ENCODE peak calls at places on chromosomes 12 and 14, in six cellular contexts. X is Caco-2; S is K562; U is CD8-positive, alpha-beta T cell; D is pancreas; T is fibroblast of pulmonary artery. Z is an unnamed sample.

GRCh38 chr12:29320295-29321090 is 60.5 kb downstream of the ERGIC2 start:
- DNase-seq in T (peak; percentile 81), S (no peak), X (no peak), U (no peak), D (no peak), Z (peak; percentile 78)

GRCh38 chr14:46136456-46136855 is 515.1 kb downstream of the RPL10L start:
- DNase-seq in S (no peak), X (no peak), U (no peak), T (no peak), D (no peak), Z (no peak)

GRCh38 chr12:51321882-51322281 is 2.1 kb downstream of the BIN2 start:
- DNase-seq in D (no peak), T (no peak), S (no peak), X (no peak), U (no peak), Z (no peak)

GRCh38 chr14:65304963-65305362 is 107.6 kb upstream of the FUT8 start:
- DNase-seq in D (no peak), S (no peak), T (no peak), U (no peak), X (no peak), Z (no peak)

GRCh38 chr12:92064420-92064819 is 81.2 kb downstream of the BTG1 start:
- DNase-seq in X (no peak), T (no peak), S (peak; percentile 25), U (no peak), D (no peak), Z (no peak)

GRCh38 chr14:65993103-65993502 is 493.1 kb upstream of the CCDC196 start:
- DNase-seq in S (no peak), U (no peak), T (no peak), X (no peak), D (no peak), Z (no peak)

GRCh38 chr12:101733166-101733565 is 6.1 kb downstream of the SYCP3 start:
- DNase-seq in X (no peak), S (no peak), D (no peak), U (no peak), T (no peak), Z (no peak)

GRCh38 chr12:127280393-127281275 is 986.3 kb upstream of the TMEM132C start:
- DNase-seq in S (peak; percentile 85), X (peak; percentile 68), T (no peak), U (peak; percentile 51), D (peak; percentile 71), Z (no peak)

GRCh38 chr12:5905757-5906156 is 39.3 kb downstream of the ANO2 start:
- DNase-seq in S (no peak), U (no peak), D (no peak), X (no peak), T (no peak), Z (no peak)

GRCh38 chr12:66087365-66087943 is 43.1 kb downstream of the LLPH start:
- DNase-seq in D (peak; percentile 35), X (peak; percentile 78), U (peak; percentile 17), T (peak; percentile 86), S (peak; percentile 61), Z (peak; percentile 49)

GRCh38 chr14:68894123-68894522 is 85.0 kb downstream of the ACTN1 start:
- DNase-seq in D (no peak), X (no peak), T (peak; percentile 85), U (no peak), S (no peak), Z (no peak)

GRCh38 chr12:66903782-66904396 is 225.0 kb upstream of the GRIP1 start:
- DNase-seq in X (no peak), U (no peak), T (no peak), S (no peak), D (no peak), Z (no peak)

GRCh38 chr12:23431006-23431405 is 518.5 kb downstream of the SOX5 start:
- DNase-seq in T (no peak), X (no peak), D (no peak), S (no peak), U (no peak), Z (no peak)

GRCh38 chr14:104795781-104796681 is 483 bp upstream of the AKT1 start:
- DNase-seq in U (peak; percentile 55), T (peak; percentile 27), D (peak; percentile 76), S (peak; percentile 67), X (peak; percentile 67), Z (no peak)

GRCh38 chr12:94650143-94651056 is at the start of gene TMCC3:
- DNase-seq in D (peak; percentile 49), S (no peak), U (no peak), X (peak; percentile 29), T (peak; percentile 40), Z (no peak)

GRCh38 chr12:30599631-30600030 is 96.0 kb downstream of the IPO8 start:
- DNase-seq in X (peak; percentile 61), T (peak; percentile 18), D (no peak), U (no peak), S (no peak), Z (no peak)

GRCh38 chr14:53450871-53451270 is 297.7 kb upstream of the DDHD1 start:
- DNase-seq in T (peak; percentile 10), U (no peak), S (no peak), X (no peak), D (no peak), Z (peak; percentile 29)

GRCh38 chr12:90393654-90394053 is 561.3 kb downstream of the CCER1 start:
- DNase-seq in U (no peak), X (no peak), T (no peak), S (no peak), D (no peak), Z (no peak)

GRCh38 chr12:117155278-117156060 is 34.8 kb downstream of the FBXO21 start:
- DNase-seq in S (peak; percentile 92), X (peak; percentile 94), T (peak; percentile 23), U (peak; percentile 49), D (peak; percentile 82), Z (no peak)

GRCh38 chr14:45177081-45177480 is 41.4 kb downstream of the FANCM start:
- DNase-seq in X (no peak), D (no peak), U (no peak), T (peak; percentile 96), S (no peak), Z (peak; percentile 77)

GRCh38 chr12:123034865-123035264 is 54.4 kb downstream of the ARL6IP4 start:
- DNase-seq in X (no peak), T (peak; percentile 33), D (no peak), S (peak; percentile 26), U (no peak), Z (peak; percentile 42)

DNA sequence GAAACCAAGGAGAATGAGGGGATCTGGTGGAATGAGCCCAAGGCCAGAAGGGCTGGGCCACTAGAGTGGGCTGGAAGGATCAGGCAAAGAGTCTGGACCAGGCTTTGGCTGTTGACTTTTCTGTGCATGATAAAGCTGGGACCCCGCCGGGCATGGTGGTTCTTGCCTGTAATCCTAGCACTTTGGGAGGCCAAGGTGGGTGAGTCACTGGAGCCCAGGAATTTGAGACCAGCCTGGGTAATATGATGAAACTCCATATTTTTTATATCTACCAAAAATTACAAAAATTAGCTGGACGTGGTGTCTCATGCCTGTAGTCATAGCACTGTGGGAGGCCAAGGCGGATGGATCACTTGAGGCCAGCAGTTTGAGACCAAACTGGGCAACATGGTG is 393 bp upstream of the KLHL33 start:
- DNase-seq in U (no peak), X (no peak), T (peak; percentile 53), D (no peak), S (no peak), Z (peak; percentile 59)
- TF ChIP-seq CTCF in U (no peak), X (no peak), T (no peak), D (no peak), S (no peak), Z (no peak)

GRCh38 chr14:22685467-22685866 is 41.3 kb upstream of the OR6J1 start:
- DNase-seq in U (no peak), X (no peak), S (peak; percentile 46), T (no peak), D (no peak), Z (no peak)
- H3K4me3 ChIP-seq in U (no peak overlapping the region), X (no peak overlapping the region), S (peak overlapping the region; percentile 15), T (no peak overlapping the region), D (no peak overlapping the region), Z (no peak overlapping the region)

GRCh38 chr14:89013698-89014569 is 189.5 kb downstream of the TTC8 start:
- DNase-seq in S (no peak), X (no peak), T (no peak), U (no peak), D (no peak), Z (no peak)

GRCh38 chr14:89017417-89017816 is 193.0 kb downstream of the TTC8 start:
- DNase-seq in S (no peak), D (no peak), X (no peak), U (no peak), T (no peak), Z (no peak)

GRCh38 chr14:89013098-89013504 is 188.7 kb downstream of the TTC8 start:
- DNase-seq in D (peak; percentile 71), X (peak; percentile 87), S (peak; percentile 50), T (peak; percentile 42), U (no peak), Z (no peak)

GRCh38 chr14:89014570-89014847 is 190.1 kb downstream of the TTC8 start:
- DNase-seq in U (no peak), D (no peak), S (no peak), T (no peak), X (no peak), Z (no peak)

GRCh38 chr14:89015016-89015415 is 190.6 kb downstream of the TTC8 start:
- DNase-seq in D (no peak), T (peak; percentile 30), U (no peak), X (no peak), S (no peak), Z (no peak)
- TF ChIP-seq CTCF in D (no peak), T (peak; percentile 36), U (no peak), X (no peak), S (no peak), Z (peak; percentile 23)

GRCh38 chr12:14776236-14776959 is 26.9 kb downstream of the WBP11 start:
- DNase-seq in D (no peak), U (no peak), X (no peak), T (peak; percentile 64), S (no peak), Z (no peak)

GRCh38 chr12:14773685-14774073 is 29.6 kb downstream of the WBP11 start:
- DNase-seq in X (no peak), T (peak; percentile 21), D (no peak), S (no peak), U (no peak), Z (no peak)

GRCh38 chr12:14774074-14774943 is 29.0 kb downstream of the WBP11 start:
- DNase-seq in U (peak; percentile 81), D (peak; percentile 93), S (no peak), T (peak; percentile 98), X (peak; percentile 96), Z (peak; percentile 86)

GRCh38 chr12:14775652-14776020 is 27.6 kb downstream of the WBP11 start:
- DNase-seq in T (peak; percentile 75), S (no peak), D (no peak), X (no peak), U (no peak), Z (peak; percentile 25)

DNA sequence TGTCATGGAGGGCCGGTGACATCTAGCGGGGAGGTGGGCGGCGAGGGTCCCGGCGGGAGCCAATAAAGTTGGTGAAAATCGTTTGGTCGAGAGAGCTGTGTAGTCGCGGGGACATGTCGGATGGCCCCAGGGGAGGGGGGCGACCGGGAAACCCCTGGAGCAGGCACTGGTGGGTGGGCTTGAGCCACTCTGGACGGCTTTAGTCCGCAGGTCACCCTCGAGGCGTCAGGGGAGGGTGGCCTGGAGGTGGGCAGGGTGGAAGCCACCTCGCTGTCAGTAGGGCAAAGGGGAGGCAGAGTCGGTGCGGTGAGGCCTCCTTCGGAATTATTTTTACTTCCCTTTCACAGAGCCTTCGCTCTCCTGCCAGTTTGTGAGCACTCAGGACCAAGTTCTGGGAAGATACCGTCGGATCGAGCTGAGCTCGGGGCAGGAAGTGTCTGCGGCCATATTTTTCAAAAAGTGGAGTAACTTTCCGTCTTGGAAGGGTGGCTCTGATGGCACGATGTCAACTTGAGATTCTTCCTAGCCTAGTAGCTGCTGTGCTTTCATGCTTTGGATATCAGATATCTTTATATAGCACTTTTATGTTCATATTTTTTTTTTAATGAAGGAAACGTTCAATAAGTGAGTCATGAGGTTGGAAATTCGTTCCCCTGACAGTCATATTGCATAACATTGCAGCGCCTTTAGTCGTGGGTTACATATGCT is 28.2 kb downstream of the WBP11 start:
- DNase-seq in S (no peak), D (peak; percentile 56), U (peak; percentile 11), X (peak; percentile 61), T (peak; percentile 74), Z (peak; percentile 45)
- H3K4me3 ChIP-seq in S (no peak overlapping the region), D (peak overlapping the region; percentile 77), U (peak overlapping the region; percentile 74), X (peak overlapping the region; percentile 67), T (peak overlapping the region; percentile 90), Z (peak overlapping the region; percentile 87)